ENCODE peak calls at places on chromosomes 12 and 14, in seven cellular contexts. One of them, this sample, is unnamed. For H3K4me1 and H3K9me3, the result is how much of the 10 kb centered on the place peaks cover.

GRCh38 chr14:102538598-102539543 is 29.3 kb upstream of the ANKRD9 start:
- DNase-seq in IMR-90: no peak
- DNase-seq in prostate gland: no peak
- DNase-seq in heart left ventricle: no peak
- DNase-seq in SK-N-SH: peak
- DNase-seq in mucosa of descending colon: no peak
- DNase-seq in A549: no peak
- DNase-seq in this sample: no peak

GRCh38 chr12:113359133-113359938 is 949 bp downstream of the PLBD2 start:
- DNase-seq in SK-N-SH: no peak
- DNase-seq in prostate gland: peak
- DNase-seq in heart left ventricle: peak
- DNase-seq in A549: no peak
- DNase-seq in IMR-90: peak
- DNase-seq in mucosa of descending colon: no peak
- DNase-seq in this sample: peak

GRCh38 chr12:40646891-40647290 is 45.3 kb upstream of the CNTN1 start:
- DNase-seq in prostate gland: no peak
- DNase-seq in heart left ventricle: no peak
- DNase-seq in A549: no peak
- DNase-seq in SK-N-SH: no peak
- DNase-seq in IMR-90: no peak
- DNase-seq in mucosa of descending colon: no peak
- DNase-seq in this sample: no peak

GRCh38 chr12:59736786-59737185 is 141.0 kb downstream of the SLC16A7 start:
- DNase-seq in A549: no peak
- DNase-seq in IMR-90: peak
- DNase-seq in SK-N-SH: no peak
- DNase-seq in heart left ventricle: no peak
- DNase-seq in mucosa of descending colon: no peak
- DNase-seq in prostate gland: no peak
- DNase-seq in this sample: no peak

GRCh38 chr12:27246774-27247173 is 2.7 kb downstream of the STK38L start:
- DNase-seq in IMR-90: no peak
- DNase-seq in prostate gland: no peak
- DNase-seq in SK-N-SH: no peak
- DNase-seq in heart left ventricle: no peak
- DNase-seq in mucosa of descending colon: no peak
- DNase-seq in A549: no peak
- DNase-seq in this sample: no peak

GRCh38 chr14:90397401-90398314 is 829 bp downstream of the CALM1 start:
- DNase-seq in heart left ventricle: peak
- DNase-seq in prostate gland: no peak
- DNase-seq in IMR-90: peak
- DNase-seq in SK-N-SH: peak
- DNase-seq in mucosa of descending colon: peak
- DNase-seq in A549: peak
- DNase-seq in this sample: peak

GRCh38 chr12:105109465-105110212 is 2.1 kb downstream of the WASHC4 start:
- DNase-seq in prostate gland: no peak
- DNase-seq in mucosa of descending colon: no peak
- DNase-seq in A549: no peak
- DNase-seq in heart left ventricle: no peak
- DNase-seq in IMR-90: peak
- DNase-seq in SK-N-SH: no peak
- DNase-seq in this sample: no peak

GRCh38 chr14:23070262-23071129 is 13.2 kb upstream of the CDH24 start:
- DNase-seq in prostate gland: no peak
- DNase-seq in SK-N-SH: no peak
- DNase-seq in A549: no peak
- DNase-seq in heart left ventricle: no peak
- DNase-seq in mucosa of descending colon: no peak
- DNase-seq in IMR-90: no peak
- DNase-seq in this sample: no peak

GRCh38 chr14:21068521-21069387 is 1.4 kb upstream of the ARHGEF40 start:
- DNase-seq in A549: peak
- DNase-seq in heart left ventricle: peak
- DNase-seq in SK-N-SH: peak
- DNase-seq in mucosa of descending colon: no peak
- DNase-seq in IMR-90: peak
- DNase-seq in prostate gland: peak
- DNase-seq in this sample: peak

GRCh38 chr12:132772551-132772950 is 10.9 kb upstream of the ANKLE2 start:
- DNase-seq in A549: no peak
- DNase-seq in mucosa of descending colon: peak
- DNase-seq in prostate gland: no peak
- DNase-seq in SK-N-SH: no peak
- DNase-seq in heart left ventricle: no peak
- DNase-seq in IMR-90: no peak
- DNase-seq in this sample: no peak

GRCh38 chr12:45292486-45293195 is 76.7 kb downstream of the ANO6 start:
- DNase-seq in mucosa of descending colon: no peak
- DNase-seq in A549: no peak
- DNase-seq in prostate gland: peak
- DNase-seq in IMR-90: peak
- DNase-seq in heart left ventricle: no peak
- DNase-seq in SK-N-SH: no peak
- DNase-seq in this sample: no peak

GRCh38 chr14:24159777-24160498 is 1.1 kb upstream of the IRF9 start:
- DNase-seq in SK-N-SH: no peak
- DNase-seq in prostate gland: no peak
- DNase-seq in mucosa of descending colon: no peak
- DNase-seq in A549: no peak
- DNase-seq in heart left ventricle: no peak
- DNase-seq in IMR-90: no peak
- DNase-seq in this sample: peak

GRCh38 chr12:21941522-21942376 is 523 bp upstream of the ABCC9 start:
- DNase-seq in IMR-90: peak
- DNase-seq in A549: no peak
- DNase-seq in SK-N-SH: peak
- DNase-seq in mucosa of descending colon: peak
- DNase-seq in heart left ventricle: peak
- DNase-seq in prostate gland: no peak
- DNase-seq in this sample: peak

GRCh38 chr12:91406920-91407341 is 224.3 kb upstream of the DCN start:
- DNase-seq in SK-N-SH: no peak
- DNase-seq in prostate gland: no peak
- DNase-seq in heart left ventricle: no peak
- DNase-seq in mucosa of descending colon: no peak
- DNase-seq in A549: peak
- DNase-seq in IMR-90: no peak
- DNase-seq in this sample: no peak

GRCh38 chr14:91324606-91324950 is 80.1 kb upstream of the GPR68 start:
- DNase-seq in mucosa of descending colon: no peak
- DNase-seq in A549: no peak
- DNase-seq in heart left ventricle: no peak
- DNase-seq in IMR-90: no peak
- DNase-seq in SK-N-SH: no peak
- DNase-seq in prostate gland: no peak
- DNase-seq in this sample: no peak

GRCh38 chr12:52836491-52837175 is 2.5 kb upstream of the KRT79 start:
- DNase-seq in mucosa of descending colon: no peak
- DNase-seq in prostate gland: no peak
- DNase-seq in A549: no peak
- DNase-seq in heart left ventricle: no peak
- DNase-seq in SK-N-SH: no peak
- DNase-seq in IMR-90: no peak
- DNase-seq in this sample: no peak

GRCh38 chr12:121786441-121786825 is 7.1 kb downstream of the RHOF start:
- DNase-seq in SK-N-SH: no peak
- DNase-seq in mucosa of descending colon: peak
- DNase-seq in IMR-90: peak
- DNase-seq in heart left ventricle: no peak
- DNase-seq in prostate gland: no peak
- DNase-seq in A549: peak
- DNase-seq in this sample: peak
- H3K4me1 ChIP-seq in SK-N-SH: under half
- H3K4me1 ChIP-seq in mucosa of descending colon: under half
- H3K4me1 ChIP-seq in IMR-90: under half
- H3K4me1 ChIP-seq in heart left ventricle: under half
- H3K4me1 ChIP-seq in prostate gland: under half
- H3K4me1 ChIP-seq in A549: half or more
- H3K4me1 ChIP-seq in this sample: under half

DNA sequence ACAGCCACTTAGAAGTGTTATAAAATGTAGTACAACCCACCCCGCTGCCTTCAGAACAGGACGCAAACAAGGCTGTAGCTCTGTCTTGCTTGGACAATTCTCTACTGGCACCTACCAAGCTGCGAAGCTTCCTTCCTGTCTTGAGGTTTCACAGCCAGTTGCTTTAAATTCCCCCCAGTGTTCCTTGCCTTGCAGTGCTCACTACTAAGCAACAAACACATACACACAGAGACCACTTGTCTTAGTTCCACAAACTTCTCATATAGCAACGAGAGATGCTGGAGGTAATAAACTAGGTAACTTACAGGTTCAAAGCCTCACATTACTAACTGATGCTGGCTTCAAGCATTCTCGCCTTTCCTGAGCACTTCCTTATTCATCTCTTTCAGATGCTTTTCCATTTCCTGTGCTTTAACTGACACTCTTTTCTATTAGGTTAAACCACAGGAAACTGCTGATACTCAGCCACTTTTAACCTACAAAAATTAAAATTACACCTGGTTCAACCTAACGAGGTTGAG is 91.5 kb upstream of the PTGDR start:
- DNase-seq in A549: no peak
- DNase-seq in SK-N-SH: no peak
- DNase-seq in IMR-90: no peak
- DNase-seq in prostate gland: no peak
- DNase-seq in heart left ventricle: no peak
- DNase-seq in mucosa of descending colon: no peak
- DNase-seq in this sample: no peak
- H3K9me3 ChIP-seq in A549: under half
- H3K9me3 ChIP-seq in SK-N-SH: under half
- H3K9me3 ChIP-seq in IMR-90: under half
- H3K9me3 ChIP-seq in prostate gland: under half
- H3K9me3 ChIP-seq in heart left ventricle: under half
- H3K9me3 ChIP-seq in mucosa of descending colon: under half
- H3K9me3 ChIP-seq in this sample: under half

DNA sequence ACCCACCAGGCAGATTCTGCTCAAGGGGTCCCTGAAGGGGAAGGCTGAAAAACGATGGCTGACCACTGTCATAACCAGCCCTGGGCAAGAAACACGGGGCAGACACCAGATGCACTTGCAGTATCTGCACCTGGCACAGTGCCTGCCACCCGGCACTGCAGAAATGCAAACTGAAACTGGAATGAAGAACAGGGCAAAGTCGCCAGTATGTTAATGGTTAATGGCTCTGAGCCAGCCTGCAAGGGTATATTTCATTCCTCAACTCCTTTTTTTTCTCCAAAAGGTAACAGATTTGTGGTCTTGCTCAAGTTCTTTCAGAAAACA is 31.6 kb downstream of the MAX start:
- DNase-seq in IMR-90: peak
- DNase-seq in SK-N-SH: peak
- DNase-seq in heart left ventricle: no peak
- DNase-seq in prostate gland: no peak
- DNase-seq in A549: no peak
- DNase-seq in mucosa of descending colon: no peak
- DNase-seq in this sample: no peak
- H3K4me1 ChIP-seq in IMR-90: under half
- H3K4me1 ChIP-seq in SK-N-SH: under half
- H3K4me1 ChIP-seq in heart left ventricle: under half
- H3K4me1 ChIP-seq in prostate gland: under half
- H3K4me1 ChIP-seq in A549: under half
- H3K4me1 ChIP-seq in mucosa of descending colon: under half
- H3K4me1 ChIP-seq in this sample: under half

DNA sequence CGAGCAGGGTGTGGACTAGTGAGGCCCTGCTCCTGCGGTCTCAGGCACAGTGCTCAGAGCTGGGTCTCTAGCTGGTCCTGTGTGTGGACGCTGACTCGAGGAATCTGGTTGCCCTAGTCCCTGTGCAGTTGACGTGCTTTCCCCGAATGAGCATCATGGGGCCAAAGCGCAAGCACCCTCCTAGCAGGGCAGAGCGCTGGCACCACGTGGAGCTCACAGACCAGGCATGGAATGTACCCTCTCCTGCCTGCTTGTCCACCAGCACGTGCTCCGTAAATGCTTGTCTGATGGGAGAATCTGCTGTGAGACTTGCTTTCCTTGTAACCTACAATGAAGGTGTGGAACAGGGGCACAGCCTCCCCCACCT is 124.9 kb downstream of the PIWIL1 start:
- DNase-seq in heart left ventricle: no peak
- DNase-seq in A549: no peak
- DNase-seq in IMR-90: no peak
- DNase-seq in prostate gland: no peak
- DNase-seq in SK-N-SH: no peak
- DNase-seq in mucosa of descending colon: no peak
- DNase-seq in this sample: peak
- H3K9me3 ChIP-seq in heart left ventricle: under half
- H3K9me3 ChIP-seq in A549: under half
- H3K9me3 ChIP-seq in IMR-90: half or more
- H3K9me3 ChIP-seq in prostate gland: under half
- H3K9me3 ChIP-seq in SK-N-SH: under half
- H3K9me3 ChIP-seq in mucosa of descending colon: under half
- H3K9me3 ChIP-seq in this sample: under half

GRCh38 chr14:71590131-71590530 is 342.1 kb upstream of the RGS6 start:
- DNase-seq in heart left ventricle: no peak
- DNase-seq in SK-N-SH: no peak
- DNase-seq in IMR-90: no peak
- DNase-seq in mucosa of descending colon: no peak
- DNase-seq in prostate gland: no peak
- DNase-seq in A549: no peak
- DNase-seq in this sample: no peak

GRCh38 chr14:71591929-71592328 is 340.3 kb upstream of the RGS6 start:
- DNase-seq in heart left ventricle: no peak
- DNase-seq in prostate gland: no peak
- DNase-seq in mucosa of descending colon: no peak
- DNase-seq in A549: no peak
- DNase-seq in SK-N-SH: no peak
- DNase-seq in IMR-90: peak
- DNase-seq in this sample: no peak

GRCh38 chr14:71593966-71594365 is 338.3 kb upstream of the RGS6 start:
- DNase-seq in SK-N-SH: no peak
- DNase-seq in mucosa of descending colon: no peak
- DNase-seq in heart left ventricle: no peak
- DNase-seq in prostate gland: no peak
- DNase-seq in IMR-90: no peak
- DNase-seq in A549: no peak
- DNase-seq in this sample: no peak

GRCh38 chr14:71594828-71595227 is 337.4 kb upstream of the RGS6 start:
- DNase-seq in prostate gland: no peak
- DNase-seq in SK-N-SH: no peak
- DNase-seq in heart left ventricle: no peak
- DNase-seq in mucosa of descending colon: no peak
- DNase-seq in A549: no peak
- DNase-seq in IMR-90: peak
- DNase-seq in this sample: no peak

DNA sequence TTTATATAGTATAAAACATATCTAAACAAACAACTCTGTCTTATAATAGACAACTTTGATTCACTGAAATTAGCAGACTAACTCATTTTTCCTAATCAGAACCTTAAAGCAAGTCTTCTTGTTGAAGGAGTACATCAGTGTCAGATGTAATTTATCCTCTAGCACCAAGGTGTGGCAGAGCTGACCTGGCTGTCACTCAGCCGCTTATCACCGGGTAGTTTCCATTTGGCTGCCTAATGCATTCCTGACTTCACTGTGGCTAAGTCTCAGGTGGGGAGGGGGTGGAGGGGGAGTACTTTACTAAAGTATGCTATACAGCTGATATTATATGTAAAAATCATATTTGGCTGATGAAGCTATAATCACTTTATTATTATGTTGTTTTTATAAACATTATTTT is 339.9 kb upstream of the RGS6 start:
- DNase-seq in IMR-90: no peak
- DNase-seq in prostate gland: no peak
- DNase-seq in mucosa of descending colon: no peak
- DNase-seq in A549: no peak
- DNase-seq in heart left ventricle: no peak
- DNase-seq in SK-N-SH: no peak
- DNase-seq in this sample: no peak
- H3K4me1 ChIP-seq in IMR-90: under half
- H3K4me1 ChIP-seq in prostate gland: under half
- H3K4me1 ChIP-seq in mucosa of descending colon: under half
- H3K4me1 ChIP-seq in A549: under half
- H3K4me1 ChIP-seq in heart left ventricle: under half
- H3K4me1 ChIP-seq in SK-N-SH: under half
- H3K4me1 ChIP-seq in this sample: under half

This sample was measured in right cardiac atrium.